ENCODE peak calls at places on chromosomes 6 and 20, in eight cellular contexts. One of them, this sample, is unnamed. For H3K4me1, the result is how much of the 10 kb centered on the place peaks cover.

GRCh38 chr20:41717464-41717863 is 99.3 kb upstream of the CHD6 start:
- DNase-seq in A549: no peak
- DNase-seq in Peyer's patch: no peak
- DNase-seq in aorta: no peak
- DNase-seq in iPS DF 6.9: no peak
- DNase-seq in tibial artery: no peak
- DNase-seq in CD8-positive, alpha-beta T cell: no peak
- DNase-seq in GM23338: no peak
- DNase-seq in this sample: no peak

GRCh38 chr6:136969433-136969832 is 47.3 kb downstream of the SLC35D3 start:
- DNase-seq in tibial artery: no peak
- DNase-seq in iPS DF 6.9: no peak
- DNase-seq in CD8-positive, alpha-beta T cell: no peak
- DNase-seq in aorta: no peak
- DNase-seq in A549: no peak
- DNase-seq in Peyer's patch: no peak
- DNase-seq in GM23338: no peak
- DNase-seq in this sample: peak

GRCh38 chr20:13139459-13140150 is 81.5 kb upstream of the ISM1 start:
- DNase-seq in GM23338: no peak
- DNase-seq in Peyer's patch: no peak
- DNase-seq in A549: no peak
- DNase-seq in CD8-positive, alpha-beta T cell: no peak
- DNase-seq in tibial artery: no peak
- DNase-seq in aorta: no peak
- DNase-seq in iPS DF 6.9: no peak
- DNase-seq in this sample: no peak

GRCh38 chr20:8183526-8183925 is 51.5 kb downstream of the PLCB1 start:
- DNase-seq in tibial artery: no peak
- DNase-seq in Peyer's patch: no peak
- DNase-seq in CD8-positive, alpha-beta T cell: no peak
- DNase-seq in aorta: no peak
- DNase-seq in A549: no peak
- DNase-seq in iPS DF 6.9: no peak
- DNase-seq in GM23338: no peak
- DNase-seq in this sample: peak

GRCh38 chr20:56776345-56776744 is 147.2 kb downstream of the TFAP2C start:
- DNase-seq in iPS DF 6.9: no peak
- DNase-seq in aorta: no peak
- DNase-seq in tibial artery: no peak
- DNase-seq in CD8-positive, alpha-beta T cell: no peak
- DNase-seq in GM23338: peak
- DNase-seq in A549: no peak
- DNase-seq in Peyer's patch: no peak
- DNase-seq in this sample: no peak

GRCh38 chr20:9978395-9979004 is 56.3 kb upstream of the ANKEF1 start:
- DNase-seq in CD8-positive, alpha-beta T cell: peak
- DNase-seq in aorta: no peak
- DNase-seq in iPS DF 6.9: peak
- DNase-seq in Peyer's patch: no peak
- DNase-seq in GM23338: peak
- DNase-seq in tibial artery: peak
- DNase-seq in A549: peak
- DNase-seq in this sample: peak

GRCh38 chr20:55354700-55355099 is 650.6 kb downstream of the CBLN4 start:
- DNase-seq in aorta: no peak
- DNase-seq in iPS DF 6.9: no peak
- DNase-seq in tibial artery: no peak
- DNase-seq in CD8-positive, alpha-beta T cell: no peak
- DNase-seq in Peyer's patch: no peak
- DNase-seq in GM23338: no peak
- DNase-seq in A549: no peak
- DNase-seq in this sample: no peak

GRCh38 chr6:108166664-108167448 is 1.0 kb downstream of the NR2E1 start:
- DNase-seq in GM23338: peak
- DNase-seq in A549: no peak
- DNase-seq in Peyer's patch: no peak
- DNase-seq in CD8-positive, alpha-beta T cell: no peak
- DNase-seq in aorta: no peak
- DNase-seq in iPS DF 6.9: no peak
- DNase-seq in tibial artery: no peak
- DNase-seq in this sample: no peak

GRCh38 chr20:11502668-11503067 is 415.0 kb upstream of the BTBD3 start:
- DNase-seq in GM23338: no peak
- DNase-seq in Peyer's patch: no peak
- DNase-seq in CD8-positive, alpha-beta T cell: no peak
- DNase-seq in iPS DF 6.9: no peak
- DNase-seq in aorta: no peak
- DNase-seq in A549: no peak
- DNase-seq in tibial artery: no peak
- DNase-seq in this sample: no peak

GRCh38 chr20:62675156-62675871 is 33.0 kb downstream of the SLCO4A1 start:
- DNase-seq in GM23338: no peak
- DNase-seq in A549: no peak
- DNase-seq in iPS DF 6.9: no peak
- DNase-seq in tibial artery: no peak
- DNase-seq in Peyer's patch: no peak
- DNase-seq in CD8-positive, alpha-beta T cell: no peak
- DNase-seq in aorta: no peak
- DNase-seq in this sample: no peak

GRCh38 chr6:149884215-149884614 is 13.7 kb downstream of the RAET1E start:
- DNase-seq in tibial artery: no peak
- DNase-seq in Peyer's patch: no peak
- DNase-seq in aorta: no peak
- DNase-seq in iPS DF 6.9: no peak
- DNase-seq in GM23338: peak
- DNase-seq in A549: no peak
- DNase-seq in CD8-positive, alpha-beta T cell: no peak
- DNase-seq in this sample: no peak

GRCh38 chr6:106872044-106872443 is 102.5 kb downstream of the CD24 start:
- DNase-seq in tibial artery: no peak
- DNase-seq in aorta: no peak
- DNase-seq in CD8-positive, alpha-beta T cell: no peak
- DNase-seq in GM23338: no peak
- DNase-seq in iPS DF 6.9: no peak
- DNase-seq in A549: no peak
- DNase-seq in Peyer's patch: no peak
- DNase-seq in this sample: peak

GRCh38 chr6:142387997-142388815 is 86.4 kb downstream of the ADGRG6 start:
- DNase-seq in Peyer's patch: no peak
- DNase-seq in A549: peak
- DNase-seq in tibial artery: no peak
- DNase-seq in GM23338: peak
- DNase-seq in aorta: no peak
- DNase-seq in iPS DF 6.9: no peak
- DNase-seq in CD8-positive, alpha-beta T cell: no peak
- DNase-seq in this sample: peak

GRCh38 chr20:58994390-58995159 is 12.5 kb downstream of the CTSZ start:
- DNase-seq in iPS DF 6.9: no peak
- DNase-seq in aorta: peak
- DNase-seq in tibial artery: no peak
- DNase-seq in A549: no peak
- DNase-seq in GM23338: no peak
- DNase-seq in CD8-positive, alpha-beta T cell: no peak
- DNase-seq in Peyer's patch: no peak
- DNase-seq in this sample: no peak

GRCh38 chr6:21634582-21634981 is 41.0 kb downstream of the SOX4 start:
- DNase-seq in Peyer's patch: no peak
- DNase-seq in CD8-positive, alpha-beta T cell: no peak
- DNase-seq in iPS DF 6.9: no peak
- DNase-seq in aorta: no peak
- DNase-seq in tibial artery: no peak
- DNase-seq in A549: peak
- DNase-seq in GM23338: no peak
- DNase-seq in this sample: peak

DNA sequence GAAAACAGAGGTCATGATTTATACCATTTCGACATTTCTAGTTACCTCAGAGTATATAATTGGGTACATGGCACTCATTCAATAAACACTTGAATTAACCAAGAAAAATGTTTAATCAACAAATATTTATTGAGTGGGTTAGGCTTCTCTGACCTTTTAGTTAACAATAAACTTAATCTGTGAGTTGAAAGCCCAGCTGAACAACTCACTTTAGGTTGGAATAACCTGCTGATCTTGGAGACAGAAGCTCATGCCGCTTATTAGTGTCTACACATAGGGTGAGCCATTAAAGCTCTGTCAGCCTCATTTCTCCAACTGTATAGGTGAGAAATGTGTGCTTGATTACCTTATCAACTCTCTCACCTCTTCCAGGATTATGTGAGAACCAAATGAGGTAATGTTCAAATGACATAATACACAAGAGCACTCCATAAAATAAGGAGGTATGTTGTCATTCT is 98.2 kb upstream of the DTNBP1 start:
- DNase-seq in A549: no peak
- DNase-seq in tibial artery: no peak
- DNase-seq in GM23338: no peak
- DNase-seq in CD8-positive, alpha-beta T cell: no peak
- DNase-seq in aorta: no peak
- DNase-seq in iPS DF 6.9: no peak
- DNase-seq in Peyer's patch: no peak
- DNase-seq in this sample: no peak
- H3K4me1 ChIP-seq in A549: under half
- H3K4me1 ChIP-seq in tibial artery: under half
- H3K4me1 ChIP-seq in GM23338: under half
- H3K4me1 ChIP-seq in CD8-positive, alpha-beta T cell: under half
- H3K4me1 ChIP-seq in aorta: under half
- H3K4me1 ChIP-seq in iPS DF 6.9: under half
- H3K4me1 ChIP-seq in Peyer's patch: under half
- H3K4me1 ChIP-seq in this sample: under half

DNA sequence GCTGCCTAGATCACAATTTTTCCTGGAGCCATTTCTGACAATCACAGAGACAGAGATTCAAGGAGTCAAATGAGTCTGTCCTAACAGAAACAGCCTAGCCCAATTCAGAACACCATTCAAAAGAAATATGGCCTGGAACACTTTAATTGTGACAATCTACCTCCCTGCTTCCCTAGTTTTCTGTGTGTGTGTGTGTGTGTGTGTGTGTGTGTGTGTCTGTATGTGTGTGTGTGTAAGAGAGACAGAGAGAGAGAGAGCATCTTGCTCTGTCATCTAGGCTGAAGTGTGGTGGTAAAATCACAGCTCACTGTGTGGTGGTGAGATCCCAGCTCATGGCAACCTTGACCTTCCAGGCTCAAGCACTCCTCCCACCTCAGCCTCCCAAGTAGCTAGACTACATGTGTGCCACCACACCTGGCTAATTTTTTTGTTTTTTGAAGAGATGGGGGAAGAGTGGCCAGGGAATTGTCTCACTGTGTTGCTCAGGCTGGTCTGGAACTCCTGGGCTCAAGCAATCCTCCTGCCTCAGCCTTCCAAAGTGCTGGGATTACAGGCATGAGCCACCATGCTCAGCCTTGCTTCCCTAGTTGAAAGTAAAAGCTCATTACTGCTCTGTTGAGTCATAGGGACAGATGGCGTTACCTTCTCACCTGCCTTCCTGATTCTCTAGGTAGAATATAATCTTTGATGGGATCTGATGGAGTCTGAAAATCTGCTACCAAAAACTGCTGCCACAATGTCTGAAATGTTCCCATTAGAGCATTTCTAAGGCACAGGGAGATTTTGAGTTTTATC is 89.6 kb upstream of the BEND6 start:
- DNase-seq in CD8-positive, alpha-beta T cell: no peak
- DNase-seq in Peyer's patch: no peak
- DNase-seq in iPS DF 6.9: no peak
- DNase-seq in A549: no peak
- DNase-seq in GM23338: no peak
- DNase-seq in aorta: no peak
- DNase-seq in tibial artery: no peak
- DNase-seq in this sample: no peak
- H3K4me1 ChIP-seq in CD8-positive, alpha-beta T cell: under half
- H3K4me1 ChIP-seq in Peyer's patch: under half
- H3K4me1 ChIP-seq in iPS DF 6.9: under half
- H3K4me1 ChIP-seq in A549: half or more
- H3K4me1 ChIP-seq in GM23338: under half
- H3K4me1 ChIP-seq in aorta: under half
- H3K4me1 ChIP-seq in tibial artery: under half
- H3K4me1 ChIP-seq in this sample: under half

DNA sequence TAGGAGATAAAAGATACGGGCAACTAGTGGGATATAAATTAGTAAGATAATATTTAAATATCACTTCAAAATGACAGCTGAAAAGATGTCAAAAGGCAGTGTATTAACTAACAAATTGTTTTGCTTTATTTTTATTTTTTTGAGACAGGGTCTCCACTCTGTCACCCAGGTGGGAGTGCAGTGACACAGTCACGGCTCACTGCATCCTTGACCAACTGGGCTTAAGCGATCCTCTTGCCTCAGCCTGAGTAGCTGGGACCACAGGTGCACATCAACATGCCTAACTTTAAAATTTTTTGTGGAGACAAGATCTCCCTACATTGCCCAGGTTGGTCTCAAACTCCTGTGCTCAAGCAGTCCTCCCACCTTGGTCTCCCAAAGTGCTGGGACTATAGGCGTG is 5.9 kb downstream of the ZNF292 start:
- DNase-seq in A549: no peak
- DNase-seq in CD8-positive, alpha-beta T cell: no peak
- DNase-seq in tibial artery: no peak
- DNase-seq in Peyer's patch: no peak
- DNase-seq in iPS DF 6.9: no peak
- DNase-seq in GM23338: no peak
- DNase-seq in aorta: no peak
- DNase-seq in this sample: no peak
- H3K4me1 ChIP-seq in A549: under half
- H3K4me1 ChIP-seq in CD8-positive, alpha-beta T cell: under half
- H3K4me1 ChIP-seq in tibial artery: half or more
- H3K4me1 ChIP-seq in Peyer's patch: under half
- H3K4me1 ChIP-seq in iPS DF 6.9: under half
- H3K4me1 ChIP-seq in GM23338: half or more
- H3K4me1 ChIP-seq in aorta: under half
- H3K4me1 ChIP-seq in this sample: under half

DNA sequence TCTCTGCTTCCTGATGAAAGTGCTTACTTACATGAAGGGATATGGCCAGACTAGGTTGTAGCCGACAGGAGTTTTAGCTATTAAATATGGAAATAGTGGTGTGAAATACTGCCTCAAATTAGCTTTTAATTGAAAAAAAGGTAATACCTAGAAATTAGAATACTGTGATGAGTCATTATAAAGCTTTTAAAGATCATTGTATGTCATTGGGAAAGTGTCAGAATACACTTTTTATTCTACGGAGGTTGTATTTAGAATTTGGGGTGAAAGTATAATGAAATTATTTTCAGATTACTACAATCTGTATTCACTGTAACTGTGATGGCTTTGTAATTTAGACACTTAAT is 2.2 kb downstream of the LOC128125822 start:
- DNase-seq in Peyer's patch: no peak
- DNase-seq in aorta: no peak
- DNase-seq in tibial artery: no peak
- DNase-seq in A549: no peak
- DNase-seq in GM23338: no peak
- DNase-seq in CD8-positive, alpha-beta T cell: no peak
- DNase-seq in iPS DF 6.9: no peak
- DNase-seq in this sample: no peak
- H3K4me1 ChIP-seq in Peyer's patch: under half
- H3K4me1 ChIP-seq in aorta: under half
- H3K4me1 ChIP-seq in tibial artery: under half
- H3K4me1 ChIP-seq in A549: under half
- H3K4me1 ChIP-seq in GM23338: under half
- H3K4me1 ChIP-seq in CD8-positive, alpha-beta T cell: under half
- H3K4me1 ChIP-seq in iPS DF 6.9: under half
- H3K4me1 ChIP-seq in this sample: under half

This sample was measured in foreskin keratinocyte.